ENCODE peak calls at places on chromosomes 6 and 20, in five cellular contexts. F is effector memory CD8-positive, alpha-beta T cell; E is lower lobe of right lung; R is stimulated activated naive B cell treated with anti-CD40 and anti-IgM and Interleukin-4, amounts not matched to agents 10 μg/mL and 1 μg/mL and 100 μg/mL, for 72 hours; G is stimulated activated CD4-positive, alpha-beta T cell treated with anti-CD3 and anti-CD28 coated beads, Interleukin-4, amount 100 ng/mL, for 1 hour. S is an unnamed sample.

GRCh38 chr6:122416825-122417224 is 17.4 kb downstream of the HSF2 start:
- DNase-seq in F (no peak), E (no peak), R (no peak), G (no peak), S (no peak)

GRCh38 chr20:18679020-18679419 is 91.2 kb downstream of the DTD1 start:
- DNase-seq in F (no peak), E (no peak), R (no peak), G (no peak), S (no peak)

GRCh38 chr6:92126088-92126487 is 1293.3 kb downstream of the EPHA7 start:
- DNase-seq in F (no peak), E (no peak), R (no peak), G (no peak), S (no peak)

GRCh38 chr6:162109466-162110040 is 618.0 kb downstream of the PRKN start:
- DNase-seq in F (no peak), E (no peak), R (no peak), G (no peak), S (no peak)

GRCh38 chr6:56168601-56169000 is 78.8 kb downstream of the COL21A1 start:
- DNase-seq in F (no peak), E (no peak), R (no peak), G (no peak), S (no peak)

GRCh38 chr20:15682690-15683089 is 890.6 kb downstream of the KIF16B start:
- DNase-seq in F (no peak), E (no peak), R (no peak), G (no peak), S (no peak)

GRCh38 chr20:57611605-57612311 is 8.5 kb downstream of the ZBP1 start:
- DNase-seq in F (no peak), E (peak), R (no peak), G (no peak), S (peak)

GRCh38 chr6:118770112-118770788 is 118.9 kb upstream of the CEP85L start:
- DNase-seq in F (no peak), E (no peak), R (no peak), G (no peak), S (no peak)

GRCh38 chr6:75402296-75402695 is 91.3 kb downstream of the FILIP1 start:
- DNase-seq in F (no peak), E (no peak), R (no peak), G (no peak), S (no peak)

GRCh38 chr6:12017263-12017662 is 5.2 kb downstream of the HIVEP1 start:
- DNase-seq in F (no peak), E (no peak), R (no peak), G (no peak), S (no peak)

GRCh38 chr20:53837126-53837826 is 233.1 kb downstream of the BCAS1 start:
- DNase-seq in F (no peak), E (no peak), R (no peak), G (no peak), S (no peak)

GRCh38 chr20:39010496-39010895 is 48.4 kb downstream of the DHX35 start:
- DNase-seq in F (no peak), E (no peak), R (no peak), G (no peak), S (no peak)

GRCh38 chr20:10316582-10316981 is 98.0 kb downstream of the SNAP25 start:
- DNase-seq in F (no peak), E (no peak), R (no peak), G (no peak), S (no peak)

GRCh38 chr6:56932891-56933473 is 21.9 kb upstream of the BEND6 start:
- DNase-seq in F (no peak), E (no peak), R (no peak), G (no peak), S (no peak)

GRCh38 chr6:49070411-49070810 is 392.6 kb downstream of the MMUT start:
- DNase-seq in F (no peak), E (no peak), R (no peak), G (no peak), S (no peak)

S was measured in posterior vena cava.